ENCODE peak calls at places on chromosomes 6 and 20, in five cellular contexts. H is heart right ventricle, P is caudate nucleus, Q is right atrium auricular region, W is substantia nigra. X is an unnamed sample.
A peak's percentile ranks its signal among the peaks of the same experiment; 100 is the strongest.

GRCh38 chr20:52972965-52973819 is 1.0 kb downstream of the TSHZ2 start:
- DNase-seq in H (peak; percentile 19), P (no peak), Q (no peak), W (no peak), X (peak; percentile 57)

GRCh38 chr6:52352239-52353008 is 9.5 kb upstream of the PAQR8 start:
- DNase-seq in H (no peak), P (no peak), Q (no peak), W (peak; percentile 21), X (no peak)

GRCh38 chr6:33837971-33838665 is 34.3 kb upstream of the MLN start:
- DNase-seq in H (no peak), P (no peak), Q (no peak), W (no peak), X (no peak)

GRCh38 chr6:16901777-16902176 is 140.5 kb upstream of the ATXN1 start:
- DNase-seq in H (peak; percentile 42), P (no peak), Q (peak; percentile 64), W (no peak), X (no peak)

GRCh38 chr6:106446287-106446885 is 85.9 kb downstream of the CRYBG1 start:
- DNase-seq in H (no peak), P (no peak), Q (no peak), W (no peak), X (no peak)

GRCh38 chr6:22036267-22036666 is 260.6 kb downstream of the PRL start:
- DNase-seq in H (no peak), P (no peak), Q (no peak), W (no peak), X (no peak)

GRCh38 chr6:158041370-158041769 is 59.7 kb downstream of the SYNJ2 start:
- DNase-seq in H (no peak), P (no peak), Q (no peak), W (peak; percentile 54), X (no peak)

GRCh38 chr20:1281279-1282057 is 15.4 kb downstream of the SNPH start:
- DNase-seq in H (no peak), P (no peak), Q (peak; percentile 7), W (no peak), X (no peak)

GRCh38 chr6:127273499-127273898 is 6.8 kb downstream of the RNF146 start:
- DNase-seq in H (no peak), P (no peak), Q (no peak), W (no peak), X (no peak)

GRCh38 chr6:6788394-6789020 is 200.0 kb downstream of the LY86 start:
- DNase-seq in H (no peak), P (no peak), Q (no peak), W (no peak), X (no peak)

GRCh38 chr20:46349742-46350056 is 41.4 kb upstream of the CDH22 start:
- DNase-seq in H (no peak), P (no peak), Q (no peak), W (no peak), X (no peak)

GRCh38 chr6:138004423-138005287 is 102.6 kb downstream of the PERP start:
- DNase-seq in H (no peak), P (no peak), Q (no peak), W (peak; percentile 7), X (no peak)

GRCh38 chr20:25389381-25389857 is 1.2 kb downstream of the ABHD12 start:
- DNase-seq in H (no peak), P (no peak), Q (no peak), W (no peak), X (no peak)

GRCh38 chr6:37517411-37517812 is 17.7 kb upstream of the CCDC167 start:
- DNase-seq in H (no peak), P (no peak), Q (no peak), W (no peak), X (peak; percentile 69)

GRCh38 chr6:168264593-168265335 is 54.8 kb downstream of the DACT2 start:
- DNase-seq in H (no peak), P (no peak), Q (no peak), W (no peak), X (no peak)

GRCh38 chr6:41578714-41579610 is 32.8 kb downstream of the FOXP4 start:
- DNase-seq in H (no peak), P (no peak), Q (no peak), W (no peak), X (no peak)

GRCh38 chr6:84892666-84893065 is 128.3 kb upstream of the TBX18 start:
- DNase-seq in H (no peak), P (no peak), Q (no peak), W (no peak), X (no peak)

GRCh38 chr20:46872315-46873211 is 22.1 kb upstream of the EYA2 start:
- DNase-seq in H (no peak), P (no peak), Q (peak; percentile 62), W (no peak), X (no peak)

GRCh38 chr6:130223508-130223907 is 757 bp upstream of the SAMD3 start:
- DNase-seq in H (no peak), P (no peak), Q (no peak), W (no peak), X (peak; percentile 64)

GRCh38 chr20:35447082-35447789 is 8.2 kb upstream of the CEP250 start:
- DNase-seq in H (peak; percentile 88), P (peak; percentile 16), Q (peak; percentile 90), W (peak; percentile 76), X (peak; percentile 83)

GRCh38 chr20:34500823-34501222 is 15.4 kb upstream of the DYNLRB1 start:
- DNase-seq in H (no peak), P (no peak), Q (no peak), W (no peak), X (no peak)

GRCh38 chr20:56420028-56420427 is 8.0 kb downstream of the CASS4 start:
- DNase-seq in H (no peak), P (no peak), Q (no peak), W (no peak), X (no peak)

GRCh38 chr6:26482338-26482737 is 17.8 kb upstream of the BTN1A1 start:
- DNase-seq in H (no peak), P (no peak), Q (no peak), W (no peak), X (no peak)

GRCh38 chr6:26486358-26486757 is 13.7 kb upstream of the BTN1A1 start:
- DNase-seq in H (no peak), P (no peak), Q (no peak), W (no peak), X (no peak)

GRCh38 chr6:26484161-26484560 is 15.9 kb upstream of the BTN1A1 start:
- DNase-seq in H (no peak), P (no peak), Q (no peak), W (no peak), X (no peak)

GRCh38 chr6:26485401-26485800 is 14.7 kb upstream of the BTN1A1 start:
- DNase-seq in H (no peak), P (no peak), Q (no peak), W (no peak), X (no peak)

DNA sequence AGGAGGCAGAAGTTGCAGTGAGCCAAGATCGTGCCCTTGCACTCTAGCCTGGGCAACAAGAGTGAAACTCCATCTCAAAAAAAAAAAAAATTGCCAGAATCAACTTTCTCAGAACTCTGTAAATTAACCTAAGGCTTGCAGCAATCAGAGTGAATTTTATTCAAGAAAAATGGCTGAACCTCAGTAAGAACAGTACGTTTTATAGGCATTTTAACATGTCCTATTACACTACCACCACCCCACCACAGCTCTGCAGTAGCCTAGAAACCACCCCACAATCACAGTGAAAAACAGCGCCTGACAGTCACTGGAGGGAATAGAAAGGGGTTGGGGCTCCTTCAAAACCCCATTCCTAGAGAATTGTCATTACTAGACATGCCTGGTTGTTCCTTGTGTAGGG is 16.4 kb upstream of the BTN1A1 start:
- DNase-seq in H (no peak), P (no peak), Q (no peak), W (no peak), X (no peak)
- H3K27ac ChIP-seq in H (no peak overlapping the region), P (no peak overlapping the region), Q (no peak overlapping the region), W (no peak overlapping the region), X (no peak overlapping the region)

DNA sequence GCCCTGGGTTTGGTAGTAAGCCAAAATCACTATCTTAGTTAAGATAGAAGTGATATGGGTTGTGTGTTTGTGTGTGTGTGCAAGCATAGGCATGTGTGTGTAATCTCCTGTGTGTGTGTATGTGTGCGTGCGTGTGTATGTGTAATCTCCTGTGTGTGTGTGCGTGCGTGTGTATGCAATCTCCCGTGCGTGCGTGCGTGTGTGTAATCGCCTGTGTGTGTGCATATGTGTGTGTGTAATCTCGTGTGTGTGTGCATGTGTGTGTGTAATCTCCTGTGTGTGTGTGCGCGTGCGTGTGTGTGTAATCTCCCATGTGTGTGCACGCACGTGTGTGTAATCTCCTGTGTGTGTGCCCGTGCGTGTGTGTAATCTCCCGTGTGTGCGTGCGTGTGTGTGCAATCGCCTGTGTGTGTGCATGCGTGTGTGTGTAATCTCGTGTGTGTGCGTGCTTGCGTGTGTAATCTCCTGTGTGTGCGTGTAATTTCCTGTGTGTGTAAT is 219.3 kb upstream of the GGTLC1 start:
- DNase-seq in H (no peak), P (no peak), Q (no peak), W (no peak), X (no peak)
- H3K27ac ChIP-seq in H (no peak overlapping the region), P (no peak overlapping the region), Q (no peak overlapping the region), W (no peak overlapping the region), X (no peak overlapping the region)

GRCh38 chr6:140201787-140202458 is 827.5 kb upstream of the CITED2 start:
- DNase-seq in H (no peak), P (no peak), Q (no peak), W (no peak), X (no peak)
- H3K27ac ChIP-seq in H (no peak overlapping the region), P (no peak overlapping the region), Q (no peak overlapping the region), W (no peak overlapping the region), X (no peak overlapping the region)

GRCh38 chr6:2038096-2038495 is 207.3 kb downstream of the GMDS start:
- DNase-seq in H (no peak), P (no peak), Q (no peak), W (no peak), X (peak; percentile 11)
- H3K27ac ChIP-seq in H (no peak overlapping the region), P (no peak overlapping the region), Q (no peak overlapping the region), W (no peak overlapping the region), X (no peak overlapping the region)

DNA sequence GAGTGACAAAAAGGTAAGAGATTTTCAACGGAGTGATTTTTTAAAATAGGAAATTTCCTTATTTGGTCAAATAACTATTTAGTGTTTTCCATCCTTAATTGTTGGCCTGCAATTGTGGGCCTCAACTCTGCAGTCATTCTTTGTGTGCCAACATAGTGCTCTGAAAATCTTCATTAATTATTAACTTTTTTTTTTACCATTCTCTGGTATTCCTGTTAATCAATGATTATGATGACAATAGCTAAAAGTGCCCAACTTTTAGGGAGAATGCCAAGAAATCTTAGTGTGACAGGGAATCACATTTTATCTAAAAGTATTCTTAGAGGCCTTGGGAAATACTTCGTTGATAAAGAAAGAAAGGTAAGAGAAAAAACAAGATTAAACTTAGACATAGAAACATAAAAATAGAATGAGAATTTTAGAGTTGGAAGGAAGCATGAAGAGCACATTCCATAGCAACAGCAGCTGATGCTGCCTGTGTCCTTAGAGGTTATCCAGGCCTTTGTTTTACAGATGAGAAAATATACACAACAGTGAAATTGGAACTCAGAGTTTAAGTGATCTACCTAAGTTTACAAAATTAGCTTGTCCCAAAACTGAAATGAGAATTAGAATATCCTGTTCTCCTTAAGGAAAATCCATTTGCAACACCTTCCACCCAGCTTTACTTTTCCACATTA is 1.2 kb downstream of the GPRC6A start:
- DNase-seq in H (no peak), P (no peak), Q (no peak), W (no peak), X (no peak)
- H3K27ac ChIP-seq in H (no peak overlapping the region), P (no peak overlapping the region), Q (no peak overlapping the region), W (no peak overlapping the region), X (no peak overlapping the region)

X was measured in CD4-positive, alpha-beta T cell.